ENCODE peak calls at places on chromosomes 13 and 19, in eight cellular contexts. One of them, this sample, is unnamed.

GRCh38 chr19:46900341-46900740 is 39.5 kb downstream of the ARHGAP35 start:
- DNase-seq in activated naive CD8-positive, alpha-beta T cell treated with anti-CD3 and anti-CD28 coated beads, Interleukin-2, amount 50 U/mL, for 24 hours: no peak
- DNase-seq in WTC11: no peak
- DNase-seq in endothelial cell: no peak
- DNase-seq in T-helper 22 cell: no peak
- DNase-seq in stimulated activated CD4-positive, alpha-beta T cell treated with anti-CD3 and anti-CD28 coated beads, TNF-alpha, amount 100 ng/mL, for 24 hours: no peak
- DNase-seq in stimulated activated CD8-positive, alpha-beta memory T cell treated with anti-CD3 and anti-CD28 coated beads, Interleukin-15, amount 100 ng/mL, for 24 hours: no peak
- DNase-seq in germinal center: no peak
- DNase-seq in this sample: no peak

GRCh38 chr19:49763230-49763629 is at the start of gene TSKS:
- DNase-seq in activated naive CD8-positive, alpha-beta T cell treated with anti-CD3 and anti-CD28 coated beads, Interleukin-2, amount 50 U/mL, for 24 hours: no peak
- DNase-seq in T-helper 22 cell: no peak
- DNase-seq in endothelial cell: no peak
- DNase-seq in stimulated activated CD4-positive, alpha-beta T cell treated with anti-CD3 and anti-CD28 coated beads, TNF-alpha, amount 100 ng/mL, for 24 hours: no peak
- DNase-seq in germinal center: no peak
- DNase-seq in WTC11: no peak
- DNase-seq in stimulated activated CD8-positive, alpha-beta memory T cell treated with anti-CD3 and anti-CD28 coated beads, Interleukin-15, amount 100 ng/mL, for 24 hours: no peak
- DNase-seq in this sample: no peak

GRCh38 chr13:51202477-51203046 is 19.6 kb upstream of the FAM124A start:
- DNase-seq in germinal center: no peak
- DNase-seq in activated naive CD8-positive, alpha-beta T cell treated with anti-CD3 and anti-CD28 coated beads, Interleukin-2, amount 50 U/mL, for 24 hours: no peak
- DNase-seq in WTC11: no peak
- DNase-seq in endothelial cell: no peak
- DNase-seq in T-helper 22 cell: no peak
- DNase-seq in stimulated activated CD8-positive, alpha-beta memory T cell treated with anti-CD3 and anti-CD28 coated beads, Interleukin-15, amount 100 ng/mL, for 24 hours: no peak
- DNase-seq in stimulated activated CD4-positive, alpha-beta T cell treated with anti-CD3 and anti-CD28 coated beads, TNF-alpha, amount 100 ng/mL, for 24 hours: no peak
- DNase-seq in this sample: no peak

GRCh38 chr13:48559638-48560320 is 26.9 kb upstream of the RCBTB2 start:
- DNase-seq in T-helper 22 cell: no peak
- DNase-seq in endothelial cell: no peak
- DNase-seq in stimulated activated CD4-positive, alpha-beta T cell treated with anti-CD3 and anti-CD28 coated beads, TNF-alpha, amount 100 ng/mL, for 24 hours: no peak
- DNase-seq in germinal center: no peak
- DNase-seq in WTC11: no peak
- DNase-seq in activated naive CD8-positive, alpha-beta T cell treated with anti-CD3 and anti-CD28 coated beads, Interleukin-2, amount 50 U/mL, for 24 hours: no peak
- DNase-seq in stimulated activated CD8-positive, alpha-beta memory T cell treated with anti-CD3 and anti-CD28 coated beads, Interleukin-15, amount 100 ng/mL, for 24 hours: no peak
- DNase-seq in this sample: no peak

GRCh38 chr19:12825259-12826131 is 8.9 kb downstream of the RTBDN start:
- DNase-seq in endothelial cell: peak; percentile 83
- DNase-seq in activated naive CD8-positive, alpha-beta T cell treated with anti-CD3 and anti-CD28 coated beads, Interleukin-2, amount 50 U/mL, for 24 hours: peak; percentile 56
- DNase-seq in germinal center: peak; percentile 61
- DNase-seq in stimulated activated CD4-positive, alpha-beta T cell treated with anti-CD3 and anti-CD28 coated beads, TNF-alpha, amount 100 ng/mL, for 24 hours: no peak
- DNase-seq in stimulated activated CD8-positive, alpha-beta memory T cell treated with anti-CD3 and anti-CD28 coated beads, Interleukin-15, amount 100 ng/mL, for 24 hours: no peak
- DNase-seq in T-helper 22 cell: no peak
- DNase-seq in WTC11: peak; percentile 94
- DNase-seq in this sample: no peak

GRCh38 chr19:16614941-16615340 is 13.1 kb downstream of the MED26 start:
- DNase-seq in stimulated activated CD4-positive, alpha-beta T cell treated with anti-CD3 and anti-CD28 coated beads, TNF-alpha, amount 100 ng/mL, for 24 hours: no peak
- DNase-seq in stimulated activated CD8-positive, alpha-beta memory T cell treated with anti-CD3 and anti-CD28 coated beads, Interleukin-15, amount 100 ng/mL, for 24 hours: no peak
- DNase-seq in T-helper 22 cell: no peak
- DNase-seq in activated naive CD8-positive, alpha-beta T cell treated with anti-CD3 and anti-CD28 coated beads, Interleukin-2, amount 50 U/mL, for 24 hours: no peak
- DNase-seq in WTC11: no peak
- DNase-seq in germinal center: no peak
- DNase-seq in endothelial cell: peak; percentile 13
- DNase-seq in this sample: no peak

GRCh38 chr19:14563989-14564650 is 7.7 kb downstream of the NDUFB7 start:
- DNase-seq in stimulated activated CD4-positive, alpha-beta T cell treated with anti-CD3 and anti-CD28 coated beads, TNF-alpha, amount 100 ng/mL, for 24 hours: peak; percentile 33
- DNase-seq in stimulated activated CD8-positive, alpha-beta memory T cell treated with anti-CD3 and anti-CD28 coated beads, Interleukin-15, amount 100 ng/mL, for 24 hours: peak; percentile 40
- DNase-seq in germinal center: peak; percentile 63
- DNase-seq in T-helper 22 cell: peak; percentile 25
- DNase-seq in WTC11: peak; percentile 98
- DNase-seq in endothelial cell: no peak
- DNase-seq in activated naive CD8-positive, alpha-beta T cell treated with anti-CD3 and anti-CD28 coated beads, Interleukin-2, amount 50 U/mL, for 24 hours: peak; percentile 64
- DNase-seq in this sample: no peak

GRCh38 chr19:28632357-28633076 is 580.4 kb downstream of the UQCRFS1 start:
- DNase-seq in activated naive CD8-positive, alpha-beta T cell treated with anti-CD3 and anti-CD28 coated beads, Interleukin-2, amount 50 U/mL, for 24 hours: no peak
- DNase-seq in stimulated activated CD8-positive, alpha-beta memory T cell treated with anti-CD3 and anti-CD28 coated beads, Interleukin-15, amount 100 ng/mL, for 24 hours: no peak
- DNase-seq in T-helper 22 cell: no peak
- DNase-seq in germinal center: peak; percentile 3
- DNase-seq in endothelial cell: no peak
- DNase-seq in stimulated activated CD4-positive, alpha-beta T cell treated with anti-CD3 and anti-CD28 coated beads, TNF-alpha, amount 100 ng/mL, for 24 hours: no peak
- DNase-seq in WTC11: no peak
- DNase-seq in this sample: no peak

GRCh38 chr19:41894350-41894749 is 11.4 kb downstream of the ARHGEF1 start:
- DNase-seq in endothelial cell: no peak
- DNase-seq in stimulated activated CD4-positive, alpha-beta T cell treated with anti-CD3 and anti-CD28 coated beads, TNF-alpha, amount 100 ng/mL, for 24 hours: no peak
- DNase-seq in germinal center: no peak
- DNase-seq in activated naive CD8-positive, alpha-beta T cell treated with anti-CD3 and anti-CD28 coated beads, Interleukin-2, amount 50 U/mL, for 24 hours: no peak
- DNase-seq in stimulated activated CD8-positive, alpha-beta memory T cell treated with anti-CD3 and anti-CD28 coated beads, Interleukin-15, amount 100 ng/mL, for 24 hours: no peak
- DNase-seq in WTC11: no peak
- DNase-seq in T-helper 22 cell: no peak
- DNase-seq in this sample: no peak

GRCh38 chr19:13865578-13866462 is 11.1 kb upstream of the NANOS3 start:
- DNase-seq in activated naive CD8-positive, alpha-beta T cell treated with anti-CD3 and anti-CD28 coated beads, Interleukin-2, amount 50 U/mL, for 24 hours: no peak
- DNase-seq in germinal center: no peak
- DNase-seq in endothelial cell: no peak
- DNase-seq in T-helper 22 cell: no peak
- DNase-seq in WTC11: no peak
- DNase-seq in stimulated activated CD8-positive, alpha-beta memory T cell treated with anti-CD3 and anti-CD28 coated beads, Interleukin-15, amount 100 ng/mL, for 24 hours: no peak
- DNase-seq in stimulated activated CD4-positive, alpha-beta T cell treated with anti-CD3 and anti-CD28 coated beads, TNF-alpha, amount 100 ng/mL, for 24 hours: no peak
- DNase-seq in this sample: no peak

GRCh38 chr19:48614436-48615144 is at the start of gene FAM83E:
- DNase-seq in germinal center: no peak
- DNase-seq in activated naive CD8-positive, alpha-beta T cell treated with anti-CD3 and anti-CD28 coated beads, Interleukin-2, amount 50 U/mL, for 24 hours: no peak
- DNase-seq in stimulated activated CD8-positive, alpha-beta memory T cell treated with anti-CD3 and anti-CD28 coated beads, Interleukin-15, amount 100 ng/mL, for 24 hours: no peak
- DNase-seq in endothelial cell: no peak
- DNase-seq in WTC11: peak; percentile 74
- DNase-seq in T-helper 22 cell: no peak
- DNase-seq in stimulated activated CD4-positive, alpha-beta T cell treated with anti-CD3 and anti-CD28 coated beads, TNF-alpha, amount 100 ng/mL, for 24 hours: no peak
- DNase-seq in this sample: no peak

GRCh38 chr13:43303040-43303729 is 279.8 kb downstream of the DNAJC15 start:
- DNase-seq in endothelial cell: peak; percentile 59
- DNase-seq in stimulated activated CD8-positive, alpha-beta memory T cell treated with anti-CD3 and anti-CD28 coated beads, Interleukin-15, amount 100 ng/mL, for 24 hours: no peak
- DNase-seq in activated naive CD8-positive, alpha-beta T cell treated with anti-CD3 and anti-CD28 coated beads, Interleukin-2, amount 50 U/mL, for 24 hours: no peak
- DNase-seq in WTC11: peak; percentile 66
- DNase-seq in T-helper 22 cell: no peak
- DNase-seq in germinal center: no peak
- DNase-seq in stimulated activated CD4-positive, alpha-beta T cell treated with anti-CD3 and anti-CD28 coated beads, TNF-alpha, amount 100 ng/mL, for 24 hours: no peak
- DNase-seq in this sample: peak; percentile 35

GRCh38 chr19:54180691-54181091 is 7.7 kb upstream of the TMC4 start:
- DNase-seq in stimulated activated CD8-positive, alpha-beta memory T cell treated with anti-CD3 and anti-CD28 coated beads, Interleukin-15, amount 100 ng/mL, for 24 hours: no peak
- DNase-seq in endothelial cell: no peak
- DNase-seq in activated naive CD8-positive, alpha-beta T cell treated with anti-CD3 and anti-CD28 coated beads, Interleukin-2, amount 50 U/mL, for 24 hours: no peak
- DNase-seq in T-helper 22 cell: no peak
- DNase-seq in stimulated activated CD4-positive, alpha-beta T cell treated with anti-CD3 and anti-CD28 coated beads, TNF-alpha, amount 100 ng/mL, for 24 hours: no peak
- DNase-seq in WTC11: no peak
- DNase-seq in germinal center: no peak
- DNase-seq in this sample: no peak

GRCh38 chr13:80665792-80666333 is 324.9 kb upstream of the SPRY2 start:
- DNase-seq in WTC11: no peak
- DNase-seq in stimulated activated CD8-positive, alpha-beta memory T cell treated with anti-CD3 and anti-CD28 coated beads, Interleukin-15, amount 100 ng/mL, for 24 hours: no peak
- DNase-seq in endothelial cell: no peak
- DNase-seq in germinal center: no peak
- DNase-seq in activated naive CD8-positive, alpha-beta T cell treated with anti-CD3 and anti-CD28 coated beads, Interleukin-2, amount 50 U/mL, for 24 hours: no peak
- DNase-seq in stimulated activated CD4-positive, alpha-beta T cell treated with anti-CD3 and anti-CD28 coated beads, TNF-alpha, amount 100 ng/mL, for 24 hours: no peak
- DNase-seq in T-helper 22 cell: no peak
- DNase-seq in this sample: no peak

GRCh38 chr19:55046975-55047622 is 9.0 kb upstream of the GP6 start:
- DNase-seq in stimulated activated CD8-positive, alpha-beta memory T cell treated with anti-CD3 and anti-CD28 coated beads, Interleukin-15, amount 100 ng/mL, for 24 hours: no peak
- DNase-seq in WTC11: no peak
- DNase-seq in germinal center: no peak
- DNase-seq in stimulated activated CD4-positive, alpha-beta T cell treated with anti-CD3 and anti-CD28 coated beads, TNF-alpha, amount 100 ng/mL, for 24 hours: no peak
- DNase-seq in T-helper 22 cell: no peak
- DNase-seq in endothelial cell: no peak
- DNase-seq in activated naive CD8-positive, alpha-beta T cell treated with anti-CD3 and anti-CD28 coated beads, Interleukin-2, amount 50 U/mL, for 24 hours: no peak
- DNase-seq in this sample: no peak

GRCh38 chr13:75879656-75880055 is 243.5 kb downstream of the LMO7 start:
- DNase-seq in germinal center: no peak
- DNase-seq in endothelial cell: no peak
- DNase-seq in T-helper 22 cell: no peak
- DNase-seq in stimulated activated CD4-positive, alpha-beta T cell treated with anti-CD3 and anti-CD28 coated beads, TNF-alpha, amount 100 ng/mL, for 24 hours: no peak
- DNase-seq in activated naive CD8-positive, alpha-beta T cell treated with anti-CD3 and anti-CD28 coated beads, Interleukin-2, amount 50 U/mL, for 24 hours: no peak
- DNase-seq in WTC11: no peak
- DNase-seq in stimulated activated CD8-positive, alpha-beta memory T cell treated with anti-CD3 and anti-CD28 coated beads, Interleukin-15, amount 100 ng/mL, for 24 hours: no peak
- DNase-seq in this sample: no peak

GRCh38 chr19:5425260-5425659 is 30.0 kb upstream of the ZNRF4 start:
- DNase-seq in WTC11: no peak
- DNase-seq in stimulated activated CD4-positive, alpha-beta T cell treated with anti-CD3 and anti-CD28 coated beads, TNF-alpha, amount 100 ng/mL, for 24 hours: no peak
- DNase-seq in germinal center: no peak
- DNase-seq in T-helper 22 cell: no peak
- DNase-seq in activated naive CD8-positive, alpha-beta T cell treated with anti-CD3 and anti-CD28 coated beads, Interleukin-2, amount 50 U/mL, for 24 hours: no peak
- DNase-seq in endothelial cell: no peak
- DNase-seq in stimulated activated CD8-positive, alpha-beta memory T cell treated with anti-CD3 and anti-CD28 coated beads, Interleukin-15, amount 100 ng/mL, for 24 hours: no peak
- DNase-seq in this sample: no peak

GRCh38 chr13:36242761-36243160 is 28.4 kb upstream of the SOHLH2 start:
- DNase-seq in activated naive CD8-positive, alpha-beta T cell treated with anti-CD3 and anti-CD28 coated beads, Interleukin-2, amount 50 U/mL, for 24 hours: no peak
- DNase-seq in germinal center: no peak
- DNase-seq in stimulated activated CD4-positive, alpha-beta T cell treated with anti-CD3 and anti-CD28 coated beads, TNF-alpha, amount 100 ng/mL, for 24 hours: no peak
- DNase-seq in stimulated activated CD8-positive, alpha-beta memory T cell treated with anti-CD3 and anti-CD28 coated beads, Interleukin-15, amount 100 ng/mL, for 24 hours: no peak
- DNase-seq in T-helper 22 cell: no peak
- DNase-seq in WTC11: no peak
- DNase-seq in endothelial cell: no peak
- DNase-seq in this sample: no peak

GRCh38 chr13:29909975-29910674 is 59.7 kb upstream of the UBL3 start:
- DNase-seq in germinal center: no peak
- DNase-seq in endothelial cell: no peak
- DNase-seq in activated naive CD8-positive, alpha-beta T cell treated with anti-CD3 and anti-CD28 coated beads, Interleukin-2, amount 50 U/mL, for 24 hours: no peak
- DNase-seq in T-helper 22 cell: no peak
- DNase-seq in stimulated activated CD8-positive, alpha-beta memory T cell treated with anti-CD3 and anti-CD28 coated beads, Interleukin-15, amount 100 ng/mL, for 24 hours: no peak
- DNase-seq in WTC11: no peak
- DNase-seq in stimulated activated CD4-positive, alpha-beta T cell treated with anti-CD3 and anti-CD28 coated beads, TNF-alpha, amount 100 ng/mL, for 24 hours: no peak
- DNase-seq in this sample: no peak

GRCh38 chr13:108483981-108484380 is 145.4 kb upstream of the MYO16 start:
- DNase-seq in activated naive CD8-positive, alpha-beta T cell treated with anti-CD3 and anti-CD28 coated beads, Interleukin-2, amount 50 U/mL, for 24 hours: no peak
- DNase-seq in stimulated activated CD8-positive, alpha-beta memory T cell treated with anti-CD3 and anti-CD28 coated beads, Interleukin-15, amount 100 ng/mL, for 24 hours: no peak
- DNase-seq in germinal center: no peak
- DNase-seq in WTC11: no peak
- DNase-seq in endothelial cell: no peak
- DNase-seq in stimulated activated CD4-positive, alpha-beta T cell treated with anti-CD3 and anti-CD28 coated beads, TNF-alpha, amount 100 ng/mL, for 24 hours: no peak
- DNase-seq in T-helper 22 cell: no peak
- DNase-seq in this sample: no peak

GRCh38 chr13:29654807-29655547 is 59.5 kb upstream of the SLC7A1 start:
- DNase-seq in endothelial cell: no peak
- DNase-seq in germinal center: no peak
- DNase-seq in WTC11: no peak
- DNase-seq in activated naive CD8-positive, alpha-beta T cell treated with anti-CD3 and anti-CD28 coated beads, Interleukin-2, amount 50 U/mL, for 24 hours: no peak
- DNase-seq in stimulated activated CD8-positive, alpha-beta memory T cell treated with anti-CD3 and anti-CD28 coated beads, Interleukin-15, amount 100 ng/mL, for 24 hours: no peak
- DNase-seq in stimulated activated CD4-positive, alpha-beta T cell treated with anti-CD3 and anti-CD28 coated beads, TNF-alpha, amount 100 ng/mL, for 24 hours: no peak
- DNase-seq in T-helper 22 cell: no peak
- DNase-seq in this sample: no peak

GRCh38 chr13:66659291-66660012 is 570.7 kb downstream of the PCDH9 start:
- DNase-seq in germinal center: peak; percentile 10
- DNase-seq in stimulated activated CD4-positive, alpha-beta T cell treated with anti-CD3 and anti-CD28 coated beads, TNF-alpha, amount 100 ng/mL, for 24 hours: no peak
- DNase-seq in T-helper 22 cell: no peak
- DNase-seq in WTC11: no peak
- DNase-seq in endothelial cell: no peak
- DNase-seq in stimulated activated CD8-positive, alpha-beta memory T cell treated with anti-CD3 and anti-CD28 coated beads, Interleukin-15, amount 100 ng/mL, for 24 hours: no peak
- DNase-seq in activated naive CD8-positive, alpha-beta T cell treated with anti-CD3 and anti-CD28 coated beads, Interleukin-2, amount 50 U/mL, for 24 hours: no peak
- DNase-seq in this sample: no peak